ENCODE peak calls at places on chromosomes 11 and 22, in eight cellular contexts. One of them, this sample, is unnamed.

GRCh38 chr11:76266269-76266668 is 60.0 kb upstream of the WNT11 start:
- DNase-seq in lung: no peak
- DNase-seq in right atrium auricular region: peak
- DNase-seq in upper lobe of right lung: no peak
- DNase-seq in spleen: no peak
- DNase-seq in cardiac muscle cell: no peak
- DNase-seq in stomach: no peak
- DNase-seq in psoas muscle: no peak
- DNase-seq in this sample: no peak

GRCh38 chr11:129694538-129694937 is 121.1 kb upstream of the TMEM45B start:
- DNase-seq in psoas muscle: no peak
- DNase-seq in spleen: no peak
- DNase-seq in cardiac muscle cell: no peak
- DNase-seq in lung: no peak
- DNase-seq in stomach: no peak
- DNase-seq in right atrium auricular region: no peak
- DNase-seq in upper lobe of right lung: peak
- DNase-seq in this sample: no peak

GRCh38 chr11:126824035-126824607 is 176.4 kb downstream of the KIRREL3 start:
- DNase-seq in psoas muscle: no peak
- DNase-seq in right atrium auricular region: no peak
- DNase-seq in stomach: no peak
- DNase-seq in upper lobe of right lung: no peak
- DNase-seq in lung: peak
- DNase-seq in spleen: no peak
- DNase-seq in cardiac muscle cell: no peak
- DNase-seq in this sample: no peak

GRCh38 chr11:13012037-13012693 is 3.0 kb downstream of the RASSF10 start:
- DNase-seq in stomach: peak
- DNase-seq in upper lobe of right lung: no peak
- DNase-seq in spleen: no peak
- DNase-seq in lung: no peak
- DNase-seq in cardiac muscle cell: peak
- DNase-seq in psoas muscle: no peak
- DNase-seq in right atrium auricular region: no peak
- DNase-seq in this sample: no peak

GRCh38 chr22:37012956-37013355 is 6.3 kb downstream of the TST start:
- DNase-seq in spleen: no peak
- DNase-seq in lung: no peak
- DNase-seq in right atrium auricular region: no peak
- DNase-seq in stomach: no peak
- DNase-seq in upper lobe of right lung: no peak
- DNase-seq in psoas muscle: no peak
- DNase-seq in cardiac muscle cell: no peak
- DNase-seq in this sample: no peak

GRCh38 chr11:130858215-130858614 is 58.1 kb downstream of the SNX19 start:
- DNase-seq in upper lobe of right lung: no peak
- DNase-seq in lung: peak
- DNase-seq in stomach: no peak
- DNase-seq in cardiac muscle cell: peak
- DNase-seq in right atrium auricular region: no peak
- DNase-seq in spleen: no peak
- DNase-seq in psoas muscle: no peak
- DNase-seq in this sample: no peak

GRCh38 chr11:114059984-114060401 is 482 bp downstream of the ZBTB16 start:
- DNase-seq in spleen: no peak
- DNase-seq in right atrium auricular region: no peak
- DNase-seq in cardiac muscle cell: peak
- DNase-seq in psoas muscle: peak
- DNase-seq in upper lobe of right lung: no peak
- DNase-seq in stomach: peak
- DNase-seq in lung: no peak
- DNase-seq in this sample: no peak

GRCh38 chr22:46992121-46992731 is 229.8 kb downstream of the TBC1D22A start:
- DNase-seq in lung: no peak
- DNase-seq in stomach: no peak
- DNase-seq in psoas muscle: no peak
- DNase-seq in right atrium auricular region: no peak
- DNase-seq in spleen: no peak
- DNase-seq in upper lobe of right lung: no peak
- DNase-seq in cardiac muscle cell: no peak
- DNase-seq in this sample: no peak

GRCh38 chr11:110169738-110170137 is 76.5 kb downstream of the ZC3H12C start:
- DNase-seq in right atrium auricular region: no peak
- DNase-seq in cardiac muscle cell: no peak
- DNase-seq in spleen: no peak
- DNase-seq in psoas muscle: no peak
- DNase-seq in upper lobe of right lung: no peak
- DNase-seq in stomach: no peak
- DNase-seq in lung: no peak
- DNase-seq in this sample: no peak

GRCh38 chr11:79931692-79932091 is 490.9 kb upstream of the TENM4 start:
- DNase-seq in spleen: no peak
- DNase-seq in lung: no peak
- DNase-seq in upper lobe of right lung: no peak
- DNase-seq in psoas muscle: no peak
- DNase-seq in cardiac muscle cell: no peak
- DNase-seq in right atrium auricular region: no peak
- DNase-seq in stomach: no peak
- DNase-seq in this sample: no peak

GRCh38 chr11:45285931-45286632 is at the start of gene SYT13:
- DNase-seq in stomach: peak
- DNase-seq in cardiac muscle cell: peak
- DNase-seq in psoas muscle: no peak
- DNase-seq in right atrium auricular region: peak
- DNase-seq in spleen: no peak
- DNase-seq in lung: no peak
- DNase-seq in upper lobe of right lung: no peak
- DNase-seq in this sample: no peak

GRCh38 chr22:37887610-37888378 is 18.3 kb upstream of the MICALL1 start:
- DNase-seq in right atrium auricular region: no peak
- DNase-seq in psoas muscle: peak
- DNase-seq in stomach: no peak
- DNase-seq in lung: peak
- DNase-seq in spleen: no peak
- DNase-seq in upper lobe of right lung: no peak
- DNase-seq in cardiac muscle cell: peak
- DNase-seq in this sample: no peak

GRCh38 chr11:94803491-94803890 is 35.3 kb downstream of the AMOTL1 start:
- DNase-seq in upper lobe of right lung: no peak
- DNase-seq in cardiac muscle cell: no peak
- DNase-seq in stomach: no peak
- DNase-seq in lung: no peak
- DNase-seq in right atrium auricular region: no peak
- DNase-seq in spleen: no peak
- DNase-seq in psoas muscle: no peak
- DNase-seq in this sample: no peak

GRCh38 chr11:1652778-1653540 is 23.4 kb downstream of the KRTAP5-5 start:
- DNase-seq in upper lobe of right lung: peak
- DNase-seq in psoas muscle: peak
- DNase-seq in stomach: peak
- DNase-seq in cardiac muscle cell: peak
- DNase-seq in lung: peak
- DNase-seq in spleen: peak
- DNase-seq in right atrium auricular region: peak
- DNase-seq in this sample: no peak

GRCh38 chr11:59247535-59248227 is 35.0 kb upstream of the MPEG1 start:
- DNase-seq in upper lobe of right lung: no peak
- DNase-seq in right atrium auricular region: no peak
- DNase-seq in cardiac muscle cell: no peak
- DNase-seq in lung: peak
- DNase-seq in psoas muscle: peak
- DNase-seq in stomach: no peak
- DNase-seq in spleen: no peak
- DNase-seq in this sample: no peak

GRCh38 chr22:35334010-35334409 is 34.3 kb downstream of the TOM1 start:
- DNase-seq in stomach: no peak
- DNase-seq in spleen: no peak
- DNase-seq in lung: no peak
- DNase-seq in cardiac muscle cell: no peak
- DNase-seq in psoas muscle: no peak
- DNase-seq in right atrium auricular region: no peak
- DNase-seq in upper lobe of right lung: no peak
- DNase-seq in this sample: no peak

GRCh38 chr11:9351321-9351881 is 33.1 kb upstream of the IPO7 start:
- DNase-seq in spleen: no peak
- DNase-seq in cardiac muscle cell: no peak
- DNase-seq in right atrium auricular region: no peak
- DNase-seq in lung: no peak
- DNase-seq in psoas muscle: no peak
- DNase-seq in stomach: no peak
- DNase-seq in upper lobe of right lung: peak
- DNase-seq in this sample: no peak

GRCh38 chr11:67466367-67466766 is 2.7 kb downstream of the TMEM134 start:
- DNase-seq in lung: no peak
- DNase-seq in stomach: no peak
- DNase-seq in upper lobe of right lung: no peak
- DNase-seq in spleen: no peak
- DNase-seq in right atrium auricular region: no peak
- DNase-seq in psoas muscle: no peak
- DNase-seq in cardiac muscle cell: no peak
- DNase-seq in this sample: no peak
- H3K27ac ChIP-seq in lung: no peak
- H3K27ac ChIP-seq in stomach: peak
- H3K27ac ChIP-seq in upper lobe of right lung: no peak
- H3K27ac ChIP-seq in spleen: peak
- H3K27ac ChIP-seq in right atrium auricular region: no peak
- H3K27ac ChIP-seq in psoas muscle: no peak
- H3K27ac ChIP-seq in cardiac muscle cell: peak
- H3K27ac ChIP-seq in this sample: no peak

GRCh38 chr22:50019316-50019715 is 6.8 kb upstream of the IL17REL start:
- DNase-seq in right atrium auricular region: no peak
- DNase-seq in upper lobe of right lung: peak
- DNase-seq in psoas muscle: no peak
- DNase-seq in spleen: peak
- DNase-seq in cardiac muscle cell: no peak
- DNase-seq in lung: no peak
- DNase-seq in stomach: no peak
- DNase-seq in this sample: no peak

GRCh38 chr22:50022171-50022819 is 9.7 kb upstream of the IL17REL start:
- DNase-seq in lung: no peak
- DNase-seq in right atrium auricular region: no peak
- DNase-seq in stomach: no peak
- DNase-seq in psoas muscle: no peak
- DNase-seq in spleen: no peak
- DNase-seq in upper lobe of right lung: no peak
- DNase-seq in cardiac muscle cell: no peak
- DNase-seq in this sample: no peak

GRCh38 chr22:50017701-50018224 is 5.2 kb upstream of the IL17REL start:
- DNase-seq in spleen: no peak
- DNase-seq in cardiac muscle cell: no peak
- DNase-seq in right atrium auricular region: no peak
- DNase-seq in upper lobe of right lung: no peak
- DNase-seq in stomach: no peak
- DNase-seq in psoas muscle: no peak
- DNase-seq in lung: no peak
- DNase-seq in this sample: no peak

GRCh38 chr22:50018608-50019291 is 6.2 kb upstream of the IL17REL start:
- DNase-seq in psoas muscle: no peak
- DNase-seq in right atrium auricular region: no peak
- DNase-seq in cardiac muscle cell: no peak
- DNase-seq in upper lobe of right lung: no peak
- DNase-seq in lung: no peak
- DNase-seq in stomach: no peak
- DNase-seq in spleen: peak
- DNase-seq in this sample: no peak

DNA sequence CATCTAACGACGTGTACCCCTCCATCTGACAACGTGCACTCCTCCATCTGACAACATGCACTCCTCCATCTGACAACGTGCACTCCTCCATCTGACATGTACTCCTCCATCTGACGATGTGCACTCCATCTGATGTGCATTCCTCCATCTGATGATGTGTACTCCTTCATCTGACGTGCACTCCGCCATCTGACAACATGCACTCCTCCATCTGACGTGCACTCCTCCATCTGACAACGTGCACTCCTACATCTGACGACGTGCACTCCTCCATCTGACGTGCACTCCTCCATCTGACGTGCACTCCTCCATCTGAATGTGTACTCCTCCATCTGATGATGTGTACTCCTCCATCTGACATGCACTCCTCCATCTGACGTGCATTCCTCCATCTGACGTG is 8.0 kb upstream of the IL17REL start:
- DNase-seq in right atrium auricular region: no peak
- DNase-seq in cardiac muscle cell: no peak
- DNase-seq in upper lobe of right lung: peak
- DNase-seq in spleen: peak
- DNase-seq in lung: no peak
- DNase-seq in stomach: no peak
- DNase-seq in psoas muscle: no peak
- DNase-seq in this sample: no peak
- H3K4me3 ChIP-seq in right atrium auricular region: no peak
- H3K4me3 ChIP-seq in cardiac muscle cell: no peak
- H3K4me3 ChIP-seq in upper lobe of right lung: no peak
- H3K4me3 ChIP-seq in spleen: no peak
- H3K4me3 ChIP-seq in lung: no peak
- H3K4me3 ChIP-seq in stomach: no peak
- H3K4me3 ChIP-seq in psoas muscle: no peak
- H3K4me3 ChIP-seq in this sample: no peak

GRCh38 chr11:65266210-65266609 is 4.4 kb downstream of the POLA2 start:
- DNase-seq in cardiac muscle cell: no peak
- DNase-seq in lung: no peak
- DNase-seq in right atrium auricular region: no peak
- DNase-seq in stomach: no peak
- DNase-seq in spleen: no peak
- DNase-seq in upper lobe of right lung: no peak
- DNase-seq in psoas muscle: no peak
- DNase-seq in this sample: no peak
- TF ChIP-seq CTCF in cardiac muscle cell: no peak
- TF ChIP-seq CTCF in lung: no peak
- TF ChIP-seq CTCF in right atrium auricular region: no peak
- TF ChIP-seq CTCF in stomach: no peak
- TF ChIP-seq CTCF in spleen: no peak
- TF ChIP-seq CTCF in upper lobe of right lung: no peak
- TF ChIP-seq CTCF in psoas muscle: no peak
- TF ChIP-seq CTCF in this sample: no peak

DNA sequence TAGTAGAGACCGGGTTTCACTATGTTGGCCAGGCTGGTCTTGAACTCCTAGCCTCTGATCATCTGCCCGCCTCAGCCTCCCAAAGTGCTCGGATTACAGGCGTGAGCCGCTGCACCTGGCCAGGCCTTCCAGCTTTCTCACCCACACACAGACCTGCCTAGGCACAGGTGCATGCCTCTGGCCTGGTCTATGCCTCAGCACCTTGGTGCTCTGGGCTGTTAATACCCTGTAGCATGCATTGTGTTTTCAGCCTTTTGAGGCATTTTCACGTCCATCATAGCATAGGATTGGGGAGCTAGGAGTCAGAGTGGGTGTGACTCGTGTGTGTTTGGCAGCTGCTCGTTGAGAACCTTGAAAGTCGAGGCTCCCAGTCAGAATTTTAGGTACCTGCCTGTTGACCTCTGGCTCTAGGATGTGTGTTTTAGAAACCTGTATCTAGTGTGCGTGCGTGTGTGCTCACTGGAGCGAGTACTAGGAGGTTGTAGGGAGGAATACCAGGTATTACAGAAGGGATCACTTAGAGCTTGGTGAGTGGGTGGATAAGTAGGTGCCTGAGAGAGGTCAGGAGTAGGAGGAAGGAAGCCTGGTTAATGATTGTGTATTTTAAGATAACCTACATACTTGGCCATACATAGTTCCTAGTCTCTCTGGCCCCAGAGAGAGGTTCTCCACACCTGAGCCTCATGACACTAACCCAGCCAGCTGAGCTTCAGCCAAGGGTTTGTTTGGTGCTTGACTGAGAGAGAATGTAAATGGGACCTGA is 20.0 kb downstream of the CRKL start:
- DNase-seq in cardiac muscle cell: no peak
- DNase-seq in psoas muscle: no peak
- DNase-seq in upper lobe of right lung: peak
- DNase-seq in right atrium auricular region: no peak
- DNase-seq in lung: peak
- DNase-seq in spleen: no peak
- DNase-seq in stomach: peak
- DNase-seq in this sample: no peak
- H3K27ac ChIP-seq in cardiac muscle cell: peak
- H3K27ac ChIP-seq in psoas muscle: no peak
- H3K27ac ChIP-seq in upper lobe of right lung: no peak
- H3K27ac ChIP-seq in right atrium auricular region: no peak
- H3K27ac ChIP-seq in lung: peak
- H3K27ac ChIP-seq in spleen: no peak
- H3K27ac ChIP-seq in stomach: peak
- H3K27ac ChIP-seq in this sample: no peak

This sample was measured in coronary artery.